ENCODE peak calls at places on chromosomes 16 and 17, in four cellular contexts. One of them, this sample, is unnamed.

GRCh38 chr16:47045023-47045422 is 71.5 kb upstream of the DNAJA2 start:
- DNase-seq in GM03348: no peak
- DNase-seq in NCI-H345: no peak
- DNase-seq in activated CD8-positive, alpha-beta memory T cell treated with anti-CD3 and anti-CD28 coated beads for 4 hours: no peak
- DNase-seq in this sample: no peak

GRCh38 chr17:69454051-69454450 is 39.6 kb downstream of the MAP2K6 start:
- DNase-seq in GM03348: no peak
- DNase-seq in NCI-H345: no peak
- DNase-seq in activated CD8-positive, alpha-beta memory T cell treated with anti-CD3 and anti-CD28 coated beads for 4 hours: no peak
- DNase-seq in this sample: no peak

GRCh38 chr17:48290378-48290777 is 139.6 kb downstream of the SKAP1 start:
- DNase-seq in GM03348: no peak
- DNase-seq in NCI-H345: no peak
- DNase-seq in activated CD8-positive, alpha-beta memory T cell treated with anti-CD3 and anti-CD28 coated beads for 4 hours: no peak
- DNase-seq in this sample: no peak

GRCh38 chr17:45270828-45271418 is 9.0 kb upstream of the SPATA32 start:
- DNase-seq in GM03348: no peak
- DNase-seq in NCI-H345: no peak
- DNase-seq in activated CD8-positive, alpha-beta memory T cell treated with anti-CD3 and anti-CD28 coated beads for 4 hours: no peak
- DNase-seq in this sample: peak

GRCh38 chr16:31135535-31136286 is at the start of gene PRSS8:
- DNase-seq in GM03348: no peak
- DNase-seq in NCI-H345: no peak
- DNase-seq in activated CD8-positive, alpha-beta memory T cell treated with anti-CD3 and anti-CD28 coated beads for 4 hours: no peak
- DNase-seq in this sample: no peak

GRCh38 chr17:46949291-46950174 is 26.6 kb downstream of the GOSR2 start:
- DNase-seq in GM03348: no peak
- DNase-seq in NCI-H345: no peak
- DNase-seq in activated CD8-positive, alpha-beta memory T cell treated with anti-CD3 and anti-CD28 coated beads for 4 hours: no peak
- DNase-seq in this sample: no peak

GRCh38 chr17:56262854-56263253 is 109.6 kb downstream of the ANKFN1 start:
- DNase-seq in GM03348: no peak
- DNase-seq in NCI-H345: no peak
- DNase-seq in activated CD8-positive, alpha-beta memory T cell treated with anti-CD3 and anti-CD28 coated beads for 4 hours: no peak
- DNase-seq in this sample: no peak

GRCh38 chr17:77363821-77364361 is 223.1 kb downstream of the SEC14L1 start:
- DNase-seq in GM03348: peak
- DNase-seq in NCI-H345: no peak
- DNase-seq in activated CD8-positive, alpha-beta memory T cell treated with anti-CD3 and anti-CD28 coated beads for 4 hours: no peak
- DNase-seq in this sample: no peak

GRCh38 chr17:73323622-73324455 is 12.0 kb upstream of the CDC42EP4 start:
- DNase-seq in GM03348: no peak
- DNase-seq in NCI-H345: no peak
- DNase-seq in activated CD8-positive, alpha-beta memory T cell treated with anti-CD3 and anti-CD28 coated beads for 4 hours: no peak
- DNase-seq in this sample: no peak

GRCh38 chr16:17629936-17630335 is 159.2 kb upstream of the XYLT1 start:
- DNase-seq in GM03348: no peak
- DNase-seq in NCI-H345: no peak
- DNase-seq in activated CD8-positive, alpha-beta memory T cell treated with anti-CD3 and anti-CD28 coated beads for 4 hours: no peak
- DNase-seq in this sample: no peak